ENCODE peak calls at places on chromosome 13, in four cellular contexts. One of them, this sample, is unnamed.

GRCh38 chr13:44759723-44760360 is 183.7 kb upstream of the TSC22D1 start:
- DNase-seq in activated T-cell treated with anti-CD3 and anti-CD28 coated beads, Interleukin-2, amount 50 U/mL, for 48 hours: no peak
- DNase-seq in activated naive CD4-positive, alpha-beta T cell treated with anti-CD3 and anti-CD28 coated beads, Interleukin-2, amount 10 ng/mL, durations not matched to agents 7 days and 5 days: no peak
- DNase-seq in stimulated activated CD4-positive, alpha-beta T cell treated with anti-CD3 and anti-CD28 coated beads, Interleukin-1b, Interleukin-23, amount 100 ng/mL, for 1 hour: no peak
- DNase-seq in this sample: peak

GRCh38 chr13:77918391-77919261 is at the start of gene EDNRB:
- DNase-seq in activated T-cell treated with anti-CD3 and anti-CD28 coated beads, Interleukin-2, amount 50 U/mL, for 48 hours: peak
- DNase-seq in stimulated activated CD4-positive, alpha-beta T cell treated with anti-CD3 and anti-CD28 coated beads, Interleukin-1b, Interleukin-23, amount 100 ng/mL, for 1 hour: no peak
- DNase-seq in activated naive CD4-positive, alpha-beta T cell treated with anti-CD3 and anti-CD28 coated beads, Interleukin-2, amount 10 ng/mL, durations not matched to agents 7 days and 5 days: peak
- DNase-seq in this sample: peak

GRCh38 chr13:26485786-26486185 is 71.7 kb upstream of the WASF3 start:
- DNase-seq in stimulated activated CD4-positive, alpha-beta T cell treated with anti-CD3 and anti-CD28 coated beads, Interleukin-1b, Interleukin-23, amount 100 ng/mL, for 1 hour: no peak
- DNase-seq in activated T-cell treated with anti-CD3 and anti-CD28 coated beads, Interleukin-2, amount 50 U/mL, for 48 hours: no peak
- DNase-seq in activated naive CD4-positive, alpha-beta T cell treated with anti-CD3 and anti-CD28 coated beads, Interleukin-2, amount 10 ng/mL, durations not matched to agents 7 days and 5 days: no peak
- DNase-seq in this sample: no peak

GRCh38 chr13:102291587-102292218 is 110.1 kb downstream of the FGF14 start:
- DNase-seq in activated T-cell treated with anti-CD3 and anti-CD28 coated beads, Interleukin-2, amount 50 U/mL, for 48 hours: no peak
- DNase-seq in stimulated activated CD4-positive, alpha-beta T cell treated with anti-CD3 and anti-CD28 coated beads, Interleukin-1b, Interleukin-23, amount 100 ng/mL, for 1 hour: no peak
- DNase-seq in activated naive CD4-positive, alpha-beta T cell treated with anti-CD3 and anti-CD28 coated beads, Interleukin-2, amount 10 ng/mL, durations not matched to agents 7 days and 5 days: no peak
- DNase-seq in this sample: no peak

GRCh38 chr13:98214008-98214643 is 37.1 kb upstream of the RNF113B start:
- DNase-seq in activated naive CD4-positive, alpha-beta T cell treated with anti-CD3 and anti-CD28 coated beads, Interleukin-2, amount 10 ng/mL, durations not matched to agents 7 days and 5 days: no peak
- DNase-seq in activated T-cell treated with anti-CD3 and anti-CD28 coated beads, Interleukin-2, amount 50 U/mL, for 48 hours: no peak
- DNase-seq in stimulated activated CD4-positive, alpha-beta T cell treated with anti-CD3 and anti-CD28 coated beads, Interleukin-1b, Interleukin-23, amount 100 ng/mL, for 1 hour: no peak
- DNase-seq in this sample: peak

GRCh38 chr13:67278230-67278629 is 48.1 kb upstream of the PCDH9 start:
- DNase-seq in activated T-cell treated with anti-CD3 and anti-CD28 coated beads, Interleukin-2, amount 50 U/mL, for 48 hours: no peak
- DNase-seq in activated naive CD4-positive, alpha-beta T cell treated with anti-CD3 and anti-CD28 coated beads, Interleukin-2, amount 10 ng/mL, durations not matched to agents 7 days and 5 days: no peak
- DNase-seq in stimulated activated CD4-positive, alpha-beta T cell treated with anti-CD3 and anti-CD28 coated beads, Interleukin-1b, Interleukin-23, amount 100 ng/mL, for 1 hour: no peak
- DNase-seq in this sample: no peak

GRCh38 chr13:111474136-111475002 is 153.9 kb downstream of the TEX29 start:
- DNase-seq in stimulated activated CD4-positive, alpha-beta T cell treated with anti-CD3 and anti-CD28 coated beads, Interleukin-1b, Interleukin-23, amount 100 ng/mL, for 1 hour: no peak
- DNase-seq in activated naive CD4-positive, alpha-beta T cell treated with anti-CD3 and anti-CD28 coated beads, Interleukin-2, amount 10 ng/mL, durations not matched to agents 7 days and 5 days: no peak
- DNase-seq in activated T-cell treated with anti-CD3 and anti-CD28 coated beads, Interleukin-2, amount 50 U/mL, for 48 hours: no peak
- DNase-seq in this sample: peak

GRCh38 chr13:99226493-99226892 is 25.8 kb downstream of the UBAC2 start:
- DNase-seq in activated naive CD4-positive, alpha-beta T cell treated with anti-CD3 and anti-CD28 coated beads, Interleukin-2, amount 10 ng/mL, durations not matched to agents 7 days and 5 days: no peak
- DNase-seq in activated T-cell treated with anti-CD3 and anti-CD28 coated beads, Interleukin-2, amount 50 U/mL, for 48 hours: no peak
- DNase-seq in stimulated activated CD4-positive, alpha-beta T cell treated with anti-CD3 and anti-CD28 coated beads, Interleukin-1b, Interleukin-23, amount 100 ng/mL, for 1 hour: no peak
- DNase-seq in this sample: no peak

GRCh38 chr13:34464011-34464410 is 478.1 kb upstream of the NBEA start:
- DNase-seq in activated T-cell treated with anti-CD3 and anti-CD28 coated beads, Interleukin-2, amount 50 U/mL, for 48 hours: no peak
- DNase-seq in activated naive CD4-positive, alpha-beta T cell treated with anti-CD3 and anti-CD28 coated beads, Interleukin-2, amount 10 ng/mL, durations not matched to agents 7 days and 5 days: no peak
- DNase-seq in stimulated activated CD4-positive, alpha-beta T cell treated with anti-CD3 and anti-CD28 coated beads, Interleukin-1b, Interleukin-23, amount 100 ng/mL, for 1 hour: no peak
- DNase-seq in this sample: peak

GRCh38 chr13:70424428-70424827 is 316.2 kb upstream of the KLHL1 start:
- DNase-seq in stimulated activated CD4-positive, alpha-beta T cell treated with anti-CD3 and anti-CD28 coated beads, Interleukin-1b, Interleukin-23, amount 100 ng/mL, for 1 hour: no peak
- DNase-seq in activated naive CD4-positive, alpha-beta T cell treated with anti-CD3 and anti-CD28 coated beads, Interleukin-2, amount 10 ng/mL, durations not matched to agents 7 days and 5 days: no peak
- DNase-seq in activated T-cell treated with anti-CD3 and anti-CD28 coated beads, Interleukin-2, amount 50 U/mL, for 48 hours: no peak
- DNase-seq in this sample: peak

GRCh38 chr13:51125495-51126226 is 14.6 kb upstream of the C13orf42 start:
- DNase-seq in stimulated activated CD4-positive, alpha-beta T cell treated with anti-CD3 and anti-CD28 coated beads, Interleukin-1b, Interleukin-23, amount 100 ng/mL, for 1 hour: peak
- DNase-seq in activated naive CD4-positive, alpha-beta T cell treated with anti-CD3 and anti-CD28 coated beads, Interleukin-2, amount 10 ng/mL, durations not matched to agents 7 days and 5 days: peak
- DNase-seq in activated T-cell treated with anti-CD3 and anti-CD28 coated beads, Interleukin-2, amount 50 U/mL, for 48 hours: peak
- DNase-seq in this sample: peak

GRCh38 chr13:94198666-94199065 is 280.8 kb downstream of the DCT start:
- DNase-seq in stimulated activated CD4-positive, alpha-beta T cell treated with anti-CD3 and anti-CD28 coated beads, Interleukin-1b, Interleukin-23, amount 100 ng/mL, for 1 hour: no peak
- DNase-seq in activated T-cell treated with anti-CD3 and anti-CD28 coated beads, Interleukin-2, amount 50 U/mL, for 48 hours: no peak
- DNase-seq in activated naive CD4-positive, alpha-beta T cell treated with anti-CD3 and anti-CD28 coated beads, Interleukin-2, amount 10 ng/mL, durations not matched to agents 7 days and 5 days: no peak
- DNase-seq in this sample: no peak

GRCh38 chr13:73970413-73971055 is 163.7 kb downstream of the KLF12 start:
- DNase-seq in activated naive CD4-positive, alpha-beta T cell treated with anti-CD3 and anti-CD28 coated beads, Interleukin-2, amount 10 ng/mL, durations not matched to agents 7 days and 5 days: no peak
- DNase-seq in stimulated activated CD4-positive, alpha-beta T cell treated with anti-CD3 and anti-CD28 coated beads, Interleukin-1b, Interleukin-23, amount 100 ng/mL, for 1 hour: no peak
- DNase-seq in activated T-cell treated with anti-CD3 and anti-CD28 coated beads, Interleukin-2, amount 50 U/mL, for 48 hours: no peak
- DNase-seq in this sample: no peak

GRCh38 chr13:79393564-79394249 is 12.3 kb downstream of the RBM26 start:
- DNase-seq in activated naive CD4-positive, alpha-beta T cell treated with anti-CD3 and anti-CD28 coated beads, Interleukin-2, amount 10 ng/mL, durations not matched to agents 7 days and 5 days: peak
- DNase-seq in stimulated activated CD4-positive, alpha-beta T cell treated with anti-CD3 and anti-CD28 coated beads, Interleukin-1b, Interleukin-23, amount 100 ng/mL, for 1 hour: no peak
- DNase-seq in activated T-cell treated with anti-CD3 and anti-CD28 coated beads, Interleukin-2, amount 50 U/mL, for 48 hours: peak
- DNase-seq in this sample: peak

GRCh38 chr13:20482275-20482761 is 43.3 kb downstream of the CRYL1 start:
- DNase-seq in activated naive CD4-positive, alpha-beta T cell treated with anti-CD3 and anti-CD28 coated beads, Interleukin-2, amount 10 ng/mL, durations not matched to agents 7 days and 5 days: no peak
- DNase-seq in activated T-cell treated with anti-CD3 and anti-CD28 coated beads, Interleukin-2, amount 50 U/mL, for 48 hours: no peak
- DNase-seq in stimulated activated CD4-positive, alpha-beta T cell treated with anti-CD3 and anti-CD28 coated beads, Interleukin-1b, Interleukin-23, amount 100 ng/mL, for 1 hour: no peak
- DNase-seq in this sample: no peak

GRCh38 chr13:94464771-94465170 is 14.7 kb downstream of the DCT start:
- DNase-seq in activated naive CD4-positive, alpha-beta T cell treated with anti-CD3 and anti-CD28 coated beads, Interleukin-2, amount 10 ng/mL, durations not matched to agents 7 days and 5 days: no peak
- DNase-seq in stimulated activated CD4-positive, alpha-beta T cell treated with anti-CD3 and anti-CD28 coated beads, Interleukin-1b, Interleukin-23, amount 100 ng/mL, for 1 hour: peak
- DNase-seq in activated T-cell treated with anti-CD3 and anti-CD28 coated beads, Interleukin-2, amount 50 U/mL, for 48 hours: peak
- DNase-seq in this sample: no peak

GRCh38 chr13:96796234-96796633 is 198.0 kb downstream of the OXGR1 start:
- DNase-seq in activated T-cell treated with anti-CD3 and anti-CD28 coated beads, Interleukin-2, amount 50 U/mL, for 48 hours: no peak
- DNase-seq in stimulated activated CD4-positive, alpha-beta T cell treated with anti-CD3 and anti-CD28 coated beads, Interleukin-1b, Interleukin-23, amount 100 ng/mL, for 1 hour: no peak
- DNase-seq in activated naive CD4-positive, alpha-beta T cell treated with anti-CD3 and anti-CD28 coated beads, Interleukin-2, amount 10 ng/mL, durations not matched to agents 7 days and 5 days: no peak
- DNase-seq in this sample: no peak

GRCh38 chr13:50125306-50125555 is 110.0 kb downstream of the KCNRG start:
- DNase-seq in activated T-cell treated with anti-CD3 and anti-CD28 coated beads, Interleukin-2, amount 50 U/mL, for 48 hours: no peak
- DNase-seq in activated naive CD4-positive, alpha-beta T cell treated with anti-CD3 and anti-CD28 coated beads, Interleukin-2, amount 10 ng/mL, durations not matched to agents 7 days and 5 days: no peak
- DNase-seq in stimulated activated CD4-positive, alpha-beta T cell treated with anti-CD3 and anti-CD28 coated beads, Interleukin-1b, Interleukin-23, amount 100 ng/mL, for 1 hour: no peak
- DNase-seq in this sample: no peak

GRCh38 chr13:42997381-42997780 is 5.3 kb upstream of the EPSTI1 start:
- DNase-seq in activated naive CD4-positive, alpha-beta T cell treated with anti-CD3 and anti-CD28 coated beads, Interleukin-2, amount 10 ng/mL, durations not matched to agents 7 days and 5 days: no peak
- DNase-seq in stimulated activated CD4-positive, alpha-beta T cell treated with anti-CD3 and anti-CD28 coated beads, Interleukin-1b, Interleukin-23, amount 100 ng/mL, for 1 hour: no peak
- DNase-seq in activated T-cell treated with anti-CD3 and anti-CD28 coated beads, Interleukin-2, amount 50 U/mL, for 48 hours: no peak
- DNase-seq in this sample: no peak

GRCh38 chr13:29428310-29428991 is 167.0 kb downstream of the SLC7A1 start:
- DNase-seq in activated naive CD4-positive, alpha-beta T cell treated with anti-CD3 and anti-CD28 coated beads, Interleukin-2, amount 10 ng/mL, durations not matched to agents 7 days and 5 days: no peak
- DNase-seq in stimulated activated CD4-positive, alpha-beta T cell treated with anti-CD3 and anti-CD28 coated beads, Interleukin-1b, Interleukin-23, amount 100 ng/mL, for 1 hour: no peak
- DNase-seq in activated T-cell treated with anti-CD3 and anti-CD28 coated beads, Interleukin-2, amount 50 U/mL, for 48 hours: no peak
- DNase-seq in this sample: peak

GRCh38 chr13:95485518-95486144 is 66.9 kb upstream of the CLDN10 start:
- DNase-seq in activated T-cell treated with anti-CD3 and anti-CD28 coated beads, Interleukin-2, amount 50 U/mL, for 48 hours: no peak
- DNase-seq in activated naive CD4-positive, alpha-beta T cell treated with anti-CD3 and anti-CD28 coated beads, Interleukin-2, amount 10 ng/mL, durations not matched to agents 7 days and 5 days: no peak
- DNase-seq in stimulated activated CD4-positive, alpha-beta T cell treated with anti-CD3 and anti-CD28 coated beads, Interleukin-1b, Interleukin-23, amount 100 ng/mL, for 1 hour: no peak
- DNase-seq in this sample: no peak

GRCh38 chr13:114073881-114074551 is 58.4 kb downstream of the RASA3 start:
- DNase-seq in activated T-cell treated with anti-CD3 and anti-CD28 coated beads, Interleukin-2, amount 50 U/mL, for 48 hours: no peak
- DNase-seq in stimulated activated CD4-positive, alpha-beta T cell treated with anti-CD3 and anti-CD28 coated beads, Interleukin-1b, Interleukin-23, amount 100 ng/mL, for 1 hour: no peak
- DNase-seq in activated naive CD4-positive, alpha-beta T cell treated with anti-CD3 and anti-CD28 coated beads, Interleukin-2, amount 10 ng/mL, durations not matched to agents 7 days and 5 days: no peak
- DNase-seq in this sample: no peak

GRCh38 chr13:108313382-108313781 is 43.9 kb downstream of the TNFSF13B start:
- DNase-seq in activated T-cell treated with anti-CD3 and anti-CD28 coated beads, Interleukin-2, amount 50 U/mL, for 48 hours: no peak
- DNase-seq in activated naive CD4-positive, alpha-beta T cell treated with anti-CD3 and anti-CD28 coated beads, Interleukin-2, amount 10 ng/mL, durations not matched to agents 7 days and 5 days: no peak
- DNase-seq in stimulated activated CD4-positive, alpha-beta T cell treated with anti-CD3 and anti-CD28 coated beads, Interleukin-1b, Interleukin-23, amount 100 ng/mL, for 1 hour: no peak
- DNase-seq in this sample: no peak

GRCh38 chr13:47237571-47237970 is 340.7 kb upstream of the HTR2A start:
- DNase-seq in activated naive CD4-positive, alpha-beta T cell treated with anti-CD3 and anti-CD28 coated beads, Interleukin-2, amount 10 ng/mL, durations not matched to agents 7 days and 5 days: no peak
- DNase-seq in activated T-cell treated with anti-CD3 and anti-CD28 coated beads, Interleukin-2, amount 50 U/mL, for 48 hours: no peak
- DNase-seq in stimulated activated CD4-positive, alpha-beta T cell treated with anti-CD3 and anti-CD28 coated beads, Interleukin-1b, Interleukin-23, amount 100 ng/mL, for 1 hour: no peak
- DNase-seq in this sample: no peak

GRCh38 chr13:89925107-89925506 is 1422.4 kb upstream of the MIR17HG start:
- DNase-seq in activated T-cell treated with anti-CD3 and anti-CD28 coated beads, Interleukin-2, amount 50 U/mL, for 48 hours: no peak
- DNase-seq in activated naive CD4-positive, alpha-beta T cell treated with anti-CD3 and anti-CD28 coated beads, Interleukin-2, amount 10 ng/mL, durations not matched to agents 7 days and 5 days: no peak
- DNase-seq in stimulated activated CD4-positive, alpha-beta T cell treated with anti-CD3 and anti-CD28 coated beads, Interleukin-1b, Interleukin-23, amount 100 ng/mL, for 1 hour: no peak
- DNase-seq in this sample: peak

GRCh38 chr13:31722684-31723083 is 16.6 kb upstream of the RXFP2 start:
- DNase-seq in stimulated activated CD4-positive, alpha-beta T cell treated with anti-CD3 and anti-CD28 coated beads, Interleukin-1b, Interleukin-23, amount 100 ng/mL, for 1 hour: no peak
- DNase-seq in activated T-cell treated with anti-CD3 and anti-CD28 coated beads, Interleukin-2, amount 50 U/mL, for 48 hours: no peak
- DNase-seq in activated naive CD4-positive, alpha-beta T cell treated with anti-CD3 and anti-CD28 coated beads, Interleukin-2, amount 10 ng/mL, durations not matched to agents 7 days and 5 days: no peak
- DNase-seq in this sample: no peak

GRCh38 chr13:111115841-111116500 is 861 bp downstream of the ARHGEF7 start:
- DNase-seq in stimulated activated CD4-positive, alpha-beta T cell treated with anti-CD3 and anti-CD28 coated beads, Interleukin-1b, Interleukin-23, amount 100 ng/mL, for 1 hour: no peak
- DNase-seq in activated T-cell treated with anti-CD3 and anti-CD28 coated beads, Interleukin-2, amount 50 U/mL, for 48 hours: no peak
- DNase-seq in activated naive CD4-positive, alpha-beta T cell treated with anti-CD3 and anti-CD28 coated beads, Interleukin-2, amount 10 ng/mL, durations not matched to agents 7 days and 5 days: no peak
- DNase-seq in this sample: peak

GRCh38 chr13:90302113-90302512 is 1045.4 kb upstream of the MIR17HG start:
- DNase-seq in activated T-cell treated with anti-CD3 and anti-CD28 coated beads, Interleukin-2, amount 50 U/mL, for 48 hours: no peak
- DNase-seq in activated naive CD4-positive, alpha-beta T cell treated with anti-CD3 and anti-CD28 coated beads, Interleukin-2, amount 10 ng/mL, durations not matched to agents 7 days and 5 days: no peak
- DNase-seq in stimulated activated CD4-positive, alpha-beta T cell treated with anti-CD3 and anti-CD28 coated beads, Interleukin-1b, Interleukin-23, amount 100 ng/mL, for 1 hour: no peak
- DNase-seq in this sample: no peak

GRCh38 chr13:113495494-113496251 is 5.2 kb upstream of the DCUN1D2 start:
- DNase-seq in activated T-cell treated with anti-CD3 and anti-CD28 coated beads, Interleukin-2, amount 50 U/mL, for 48 hours: no peak
- DNase-seq in activated naive CD4-positive, alpha-beta T cell treated with anti-CD3 and anti-CD28 coated beads, Interleukin-2, amount 10 ng/mL, durations not matched to agents 7 days and 5 days: no peak
- DNase-seq in stimulated activated CD4-positive, alpha-beta T cell treated with anti-CD3 and anti-CD28 coated beads, Interleukin-1b, Interleukin-23, amount 100 ng/mL, for 1 hour: no peak
- DNase-seq in this sample: peak

GRCh38 chr13:85266771-85267170 is 532.4 kb downstream of the SLITRK6 start:
- DNase-seq in activated naive CD4-positive, alpha-beta T cell treated with anti-CD3 and anti-CD28 coated beads, Interleukin-2, amount 10 ng/mL, durations not matched to agents 7 days and 5 days: no peak
- DNase-seq in stimulated activated CD4-positive, alpha-beta T cell treated with anti-CD3 and anti-CD28 coated beads, Interleukin-1b, Interleukin-23, amount 100 ng/mL, for 1 hour: no peak
- DNase-seq in activated T-cell treated with anti-CD3 and anti-CD28 coated beads, Interleukin-2, amount 50 U/mL, for 48 hours: no peak
- DNase-seq in this sample: no peak

This sample was measured in DMS53.